ENCODE peak calls at places on chromosomes 16 and 17, in four cellular contexts. One of them, this sample, is unnamed.

GRCh38 chr16:3479654-3480216 is 15.6 kb downstream of the C16orf90 start:
- DNase-seq in SW480: no peak
- DNase-seq in Ammon's horn: peak; percentile 59
- DNase-seq in GM04504: no peak
- DNase-seq in this sample: no peak

GRCh38 chr17:8420041-8420934 is 15.4 kb upstream of the NDEL1 start:
- DNase-seq in SW480: peak; percentile 52
- DNase-seq in GM04504: peak; percentile 28
- DNase-seq in Ammon's horn: peak; percentile 27
- DNase-seq in this sample: peak; percentile 78

GRCh38 chr17:70608193-70608592 is 438.9 kb downstream of the KCNJ2 start:
- DNase-seq in GM04504: no peak
- DNase-seq in SW480: no peak
- DNase-seq in Ammon's horn: no peak
- DNase-seq in this sample: no peak

GRCh38 chr16:56277040-56277439 is 85.8 kb downstream of the GNAO1 start:
- DNase-seq in SW480: no peak
- DNase-seq in Ammon's horn: no peak
- DNase-seq in GM04504: no peak
- DNase-seq in this sample: no peak

GRCh38 chr16:728131-728889 is 1.4 kb downstream of the HAGHL start:
- DNase-seq in Ammon's horn: peak; percentile 63
- DNase-seq in SW480: peak; percentile 88
- DNase-seq in GM04504: no peak
- DNase-seq in this sample: no peak

GRCh38 chr16:66115373-66115772 is 251.1 kb upstream of the CDH5 start:
- DNase-seq in SW480: no peak
- DNase-seq in GM04504: no peak
- DNase-seq in Ammon's horn: no peak
- DNase-seq in this sample: no peak

GRCh38 chr17:42378597-42379594 is 9.3 kb downstream of the STAT3 start:
- DNase-seq in GM04504: no peak
- DNase-seq in SW480: peak; percentile 50
- DNase-seq in Ammon's horn: peak; percentile 27
- DNase-seq in this sample: no peak

GRCh38 chr17:4054446-4054845 is 88.4 kb downstream of the ZZEF1 start:
- DNase-seq in GM04504: no peak
- DNase-seq in Ammon's horn: no peak
- DNase-seq in SW480: no peak
- DNase-seq in this sample: no peak

GRCh38 chr17:70168044-70168978 is 1.0 kb upstream of the KCNJ2 start:
- DNase-seq in Ammon's horn: peak; percentile 91
- DNase-seq in GM04504: no peak
- DNase-seq in SW480: peak; percentile 66
- DNase-seq in this sample: peak; percentile 56

GRCh38 chr17:45339646-45340605 is 23.1 kb upstream of the MAP3K14 start:
- DNase-seq in SW480: no peak
- DNase-seq in GM04504: no peak
- DNase-seq in Ammon's horn: no peak
- DNase-seq in this sample: no peak

GRCh38 chr17:44344939-44345496 is at the start of gene GRN:
- DNase-seq in Ammon's horn: peak; percentile 99
- DNase-seq in SW480: peak; percentile 99
- DNase-seq in GM04504: peak; percentile 98
- DNase-seq in this sample: peak; percentile 99

GRCh38 chr17:2017274-2017941 is 7.7 kb downstream of the RTN4RL1 start:
- DNase-seq in GM04504: no peak
- DNase-seq in SW480: no peak
- DNase-seq in Ammon's horn: peak; percentile 52
- DNase-seq in this sample: no peak

GRCh38 chr17:1942066-1942365 is 83.1 kb downstream of the RTN4RL1 start:
- DNase-seq in Ammon's horn: no peak
- DNase-seq in GM04504: no peak
- DNase-seq in SW480: no peak
- DNase-seq in this sample: no peak

GRCh38 chr17:27968206-27968732 is 74.2 kb upstream of the NLK start:
- DNase-seq in Ammon's horn: peak; percentile 40
- DNase-seq in GM04504: no peak
- DNase-seq in SW480: no peak
- DNase-seq in this sample: no peak

GRCh38 chr16:8257561-8257960 is 332.8 kb downstream of the TMEM114 start:
- DNase-seq in Ammon's horn: no peak
- DNase-seq in GM04504: no peak
- DNase-seq in SW480: no peak
- DNase-seq in this sample: no peak

GRCh38 chr16:31496670-31497069 is 11.5 kb downstream of the RUSF1 start:
- DNase-seq in SW480: no peak
- DNase-seq in Ammon's horn: no peak
- DNase-seq in GM04504: no peak
- DNase-seq in this sample: no peak

GRCh38 chr17:78414178-78415162 is 36.0 kb downstream of the PGS1 start:
- DNase-seq in SW480: no peak
- DNase-seq in GM04504: no peak
- DNase-seq in Ammon's horn: no peak
- DNase-seq in this sample: no peak

GRCh38 chr16:2904100-2904921 is 7.4 kb upstream of the FLYWCH1 start:
- DNase-seq in SW480: peak; percentile 81
- DNase-seq in Ammon's horn: peak; percentile 94
- DNase-seq in GM04504: peak; percentile 71
- DNase-seq in this sample: peak; percentile 70

GRCh38 chr16:88804173-88804551 is 573 bp downstream of the CDT1 start:
- DNase-seq in GM04504: no peak
- DNase-seq in SW480: no peak
- DNase-seq in Ammon's horn: no peak
- DNase-seq in this sample: no peak

GRCh38 chr17:43224146-43224705 is 4.2 kb downstream of the CCDC200 start:
- DNase-seq in GM04504: no peak
- DNase-seq in SW480: no peak
- DNase-seq in Ammon's horn: no peak
- DNase-seq in this sample: no peak

GRCh38 chr17:6903516-6903915 is 72.0 kb upstream of the TEKT1 start:
- DNase-seq in Ammon's horn: peak; percentile 56
- DNase-seq in SW480: no peak
- DNase-seq in GM04504: no peak
- DNase-seq in this sample: no peak

GRCh38 chr16:87723224-87723619 is 42.6 kb downstream of the KLHDC4 start:
- DNase-seq in GM04504: peak; percentile 53
- DNase-seq in SW480: peak; percentile 62
- DNase-seq in Ammon's horn: peak; percentile 96
- DNase-seq in this sample: peak; percentile 31

GRCh38 chr17:14011740-14012405 is 57.4 kb upstream of the COX10 start:
- DNase-seq in Ammon's horn: no peak
- DNase-seq in GM04504: no peak
- DNase-seq in SW480: no peak
- DNase-seq in this sample: no peak

GRCh38 chr17:77479817-77480508 is 339.2 kb downstream of the SEC14L1 start:
- DNase-seq in GM04504: no peak
- DNase-seq in Ammon's horn: no peak
- DNase-seq in SW480: no peak
- DNase-seq in this sample: no peak

GRCh38 chr17:19727466-19728113 is 11.2 kb upstream of the SLC47A2 start:
- DNase-seq in GM04504: peak; percentile 90
- DNase-seq in SW480: no peak
- DNase-seq in Ammon's horn: peak; percentile 95
- DNase-seq in this sample: peak; percentile 80

GRCh38 chr17:80879723-80880649 is 111.7 kb upstream of the CHMP6 start:
- DNase-seq in GM04504: no peak
- DNase-seq in SW480: no peak
- DNase-seq in Ammon's horn: no peak
- DNase-seq in this sample: no peak

GRCh38 chr16:54284319-54284930 is 2.2 kb downstream of the IRX3 start:
- DNase-seq in GM04504: no peak
- DNase-seq in SW480: peak; percentile 18
- DNase-seq in Ammon's horn: no peak
- DNase-seq in this sample: no peak

GRCh38 chr16:31474173-31474714 is 2.3 kb downstream of the TGFB1I1 start:
- DNase-seq in Ammon's horn: no peak
- DNase-seq in SW480: no peak
- DNase-seq in GM04504: peak; percentile 94
- DNase-seq in this sample: peak; percentile 78

GRCh38 chr17:42135664-42136653 is 13.4 kb downstream of the HSPB9 start:
- DNase-seq in GM04504: no peak
- DNase-seq in SW480: no peak
- DNase-seq in Ammon's horn: no peak
- DNase-seq in this sample: no peak

GRCh38 chr17:49597928-49598655 is 22.4 kb downstream of the NXPH3 start:
- DNase-seq in Ammon's horn: no peak
- DNase-seq in GM04504: no peak
- DNase-seq in SW480: no peak
- DNase-seq in this sample: no peak

GRCh38 chr17:44205962-44206824 is 6.5 kb upstream of the ATXN7L3 start:
- DNase-seq in SW480: no peak
- DNase-seq in GM04504: no peak
- DNase-seq in Ammon's horn: no peak
- DNase-seq in this sample: no peak

GRCh38 chr17:35607239-35607817 is 20.2 kb downstream of the AP2B1 start:
- DNase-seq in SW480: no peak
- DNase-seq in GM04504: no peak
- DNase-seq in Ammon's horn: no peak
- DNase-seq in this sample: no peak

GRCh38 chr16:68778551-68779231 is 41.6 kb downstream of the CDH1 start:
- DNase-seq in GM04504: no peak
- DNase-seq in SW480: no peak
- DNase-seq in Ammon's horn: no peak
- DNase-seq in this sample: no peak

GRCh38 chr17:49925916-49926315 is 43.1 kb upstream of the DLX4 start:
- DNase-seq in Ammon's horn: no peak
- DNase-seq in GM04504: no peak
- DNase-seq in SW480: no peak
- DNase-seq in this sample: no peak

GRCh38 chr16:89599451-89599858 is 14.0 kb upstream of the DPEP1 start:
- DNase-seq in SW480: peak; percentile 69
- DNase-seq in Ammon's horn: no peak
- DNase-seq in GM04504: no peak
- DNase-seq in this sample: no peak

GRCh38 chr16:81466351-81466960 is 21.8 kb downstream of the CMIP start:
- DNase-seq in GM04504: no peak
- DNase-seq in Ammon's horn: peak; percentile 56
- DNase-seq in SW480: no peak
- DNase-seq in this sample: no peak

GRCh38 chr17:1197781-1198490 is 18.2 kb upstream of the ABR start:
- DNase-seq in SW480: no peak
- DNase-seq in Ammon's horn: peak; percentile 87
- DNase-seq in GM04504: no peak
- DNase-seq in this sample: no peak

This sample was measured in stromal cell of bone marrow.